ENCODE peak calls at places on chromosome 3, in four cellular contexts. H is activated CD4-positive, alpha-beta T cell treated with anti-CD3 and anti-CD28 coated beads for 48 hours; A is activated T-helper 1 cell treated with anti-CD3 and anti-CD28 coated beads, Interleukin-2, amount 50 U/mL, for 16 hours; C is uterus. V is an unnamed sample.

GRCh38 chr3:24963762-24964625 is 464.1 kb upstream of the RARB start:
- DNase-seq in H (no peak), C (no peak), A (no peak), V (no peak)

GRCh38 chr3:168467085-168467714 is 371.5 kb upstream of the GOLIM4 start:
- DNase-seq in A (no peak), H (no peak), C (no peak), V (no peak)

GRCh38 chr3:68876112-68876713 is 56.1 kb downstream of the TAFA4 start:
- DNase-seq in A (no peak), C (peak; percentile 13), H (peak; percentile 39), V (no peak)

GRCh38 chr3:72829701-72830100 is 18.5 kb downstream of the SHQ1 start:
- DNase-seq in H (no peak), C (no peak), A (no peak), V (no peak)

GRCh38 chr3:96266395-96267187 is 547.8 kb upstream of the EPHA6 start:
- DNase-seq in A (no peak), H (no peak), C (no peak), V (no peak)

GRCh38 chr3:98986073-98986472 is 84.6 kb upstream of the DCBLD2 start:
- DNase-seq in H (no peak), A (no peak), C (no peak), V (no peak)

GRCh38 chr3:26422415-26422814 is 200.2 kb upstream of the LRRC3B start:
- DNase-seq in C (no peak), A (no peak), H (no peak), V (no peak)

GRCh38 chr3:114758828-114759709 is 388.0 kb downstream of the ZBTB20 start:
- DNase-seq in H (no peak), A (no peak), C (no peak), V (no peak)

GRCh38 chr3:148372476-148372875 is 325.2 kb upstream of the AGTR1 start:
- DNase-seq in H (no peak), A (no peak), C (no peak), V (no peak)

GRCh38 chr3:110533089-110533488 is 538.5 kb upstream of the NECTIN3 start:
- DNase-seq in H (no peak), C (no peak), A (no peak), V (no peak)

GRCh38 chr3:151765685-151766084 is 32.0 kb downstream of the AADACL2 start:
- DNase-seq in C (no peak), H (no peak), A (no peak), V (no peak)

GRCh38 chr3:192652731-192653130 is 74.6 kb downstream of the FGF12 start:
- DNase-seq in A (no peak), C (no peak), H (no peak), V (no peak)

GRCh38 chr3:145422541-145422940 is 738.4 kb downstream of the PLOD2 start:
- DNase-seq in C (no peak), A (no peak), H (no peak), V (no peak)

GRCh38 chr3:126846316-126846715 is 136.6 kb upstream of the PLXNA1 start:
- DNase-seq in C (no peak), H (no peak), A (no peak), V (no peak)

GRCh38 chr3:29976871-29977270 is 629.5 kb upstream of the TGFBR2 start:
- DNase-seq in C (no peak), A (no peak), H (no peak), V (no peak)

GRCh38 chr3:195159819-195160175 is 111.2 kb downstream of the XXYLT1 start:
- DNase-seq in C (no peak), A (no peak), H (no peak), V (no peak)

GRCh38 chr3:4825572-4826236 is 153.5 kb upstream of the BHLHE40 start:
- DNase-seq in A (no peak), H (peak; percentile 44), C (peak; percentile 47), V (peak; percentile 64)

GRCh38 chr3:195282982-195283381 is 12.0 kb upstream of the XXYLT1 start:
- DNase-seq in H (no peak), C (no peak), A (no peak), V (no peak)

GRCh38 chr3:12536423-12536822 is 8.9 kb downstream of the MKRN2OS start:
- DNase-seq in C (no peak), H (no peak), A (no peak), V (no peak)

GRCh38 chr3:71791634-71792033 is 6.7 kb upstream of the PROK2 start:
- DNase-seq in C (no peak), H (no peak), A (no peak), V (no peak)

V was measured in sciatic nerve.